ENCODE peak calls at places on chromosomes 16 and 17, in eight cellular contexts. V, X, B, K, P, H, Z and U are unnamed samples. For H3K9me3, the result is how much of the 10 kb centered on the place peaks cover.

GRCh38 chr17:58094118-58094517 is 10.9 kb downstream of the DYNLL2 start:
- DNase-seq in V (no peak), X (no peak), B (no peak), K (no peak), P (no peak), H (no peak), Z (no peak), U (no peak)

GRCh38 chr17:42101513-42102292 is 3.4 kb upstream of the ZNF385C start:
- DNase-seq in V (no peak), X (peak), B (peak), K (peak), P (peak), H (peak), Z (peak), U (peak)

GRCh38 chr17:5715478-5715877 is 131.2 kb upstream of the NLRP1 start:
- DNase-seq in V (no peak), X (no peak), B (no peak), K (peak), P (no peak), H (no peak), Z (no peak), U (no peak)

GRCh38 chr17:17151962-17152361 is 54.2 kb downstream of the PLD6 start:
- DNase-seq in V (no peak), X (no peak), B (peak), K (peak), P (peak), H (peak), Z (peak), U (no peak)

GRCh38 chr16:1152651-1153259 is at the start of gene CACNA1H:
- DNase-seq in V (peak), X (peak), B (no peak), K (no peak), P (no peak), H (no peak), Z (no peak), U (peak)

GRCh38 chr17:77407321-77408277 is 266.8 kb downstream of the SEC14L1 start:
- DNase-seq in V (no peak), X (no peak), B (no peak), K (no peak), P (no peak), H (no peak), Z (peak), U (no peak)

GRCh38 chr17:46262271-46262670 is 32.7 kb upstream of the LRRC37A start:
- DNase-seq in V (no peak), X (peak), B (no peak), K (no peak), P (no peak), H (no peak), Z (no peak), U (no peak)

GRCh38 chr17:68198931-68199836 is 48.7 kb upstream of the AMZ2 start:
- DNase-seq in V (no peak), X (peak), B (no peak), K (no peak), P (peak), H (no peak), Z (no peak), U (peak)

GRCh38 chr16:57585051-57585687 is 42.7 kb downstream of the ADGRG5 start:
- DNase-seq in V (no peak), X (no peak), B (no peak), K (no peak), P (no peak), H (no peak), Z (no peak), U (no peak)

GRCh38 chr17:72535779-72536178 is 415.0 kb downstream of the SOX9 start:
- DNase-seq in V (no peak), X (no peak), B (no peak), K (no peak), P (no peak), H (no peak), Z (no peak), U (no peak)

GRCh38 chr17:65560628-65561371 is 648 bp downstream of the AXIN2 start:
- DNase-seq in V (peak), X (peak), B (peak), K (peak), P (peak), H (peak), Z (peak), U (peak)

GRCh38 chr17:62653002-62653830 is 25.7 kb downstream of the MRC2 start:
- DNase-seq in V (peak), X (peak), B (peak), K (no peak), P (peak), H (peak), Z (peak), U (peak)

GRCh38 chr16:89257281-89257731 is 39.8 kb downstream of the ZNF778 start:
- DNase-seq in V (no peak), X (peak), B (no peak), K (no peak), P (no peak), H (no peak), Z (no peak), U (no peak)

GRCh38 chr17:57985675-57985974 is 2.4 kb downstream of the VEZF1 start:
- DNase-seq in V (no peak), X (no peak), B (no peak), K (no peak), P (peak), H (peak), Z (no peak), U (no peak)

GRCh38 chr17:28949185-28950016 is 1.9 kb downstream of the PHF12 start:
- DNase-seq in V (peak), X (peak), B (peak), K (peak), P (peak), H (no peak), Z (peak), U (peak)

GRCh38 chr17:37259030-37259735 is 116.6 kb upstream of the C17orf78 start:
- DNase-seq in V (no peak), X (no peak), B (no peak), K (no peak), P (no peak), H (peak), Z (no peak), U (no peak)

GRCh38 chr17:8126306-8127066 is 2.6 kb upstream of the HES7 start:
- DNase-seq in V (no peak), X (peak), B (no peak), K (peak), P (peak), H (peak), Z (peak), U (no peak)

GRCh38 chr16:72084445-72084844 is 9.0 kb downstream of the TXNL4B start:
- DNase-seq in V (no peak), X (no peak), B (no peak), K (no peak), P (no peak), H (no peak), Z (no peak), U (no peak)

GRCh38 chr16:30741461-30741914 is 6.7 kb upstream of the PHKG2 start:
- DNase-seq in V (no peak), X (peak), B (peak), K (no peak), P (peak), H (peak), Z (peak), U (no peak)

GRCh38 chr17:15405016-15405415 is 62.4 kb downstream of the CDRT4 start:
- DNase-seq in V (no peak), X (no peak), B (peak), K (no peak), P (no peak), H (no peak), Z (no peak), U (no peak)

GRCh38 chr17:15411556-15412198 is 55.7 kb downstream of the CDRT4 start:
- DNase-seq in V (no peak), X (no peak), B (no peak), K (peak), P (no peak), H (no peak), Z (no peak), U (no peak)

GRCh38 chr17:15406081-15406480 is 61.3 kb downstream of the CDRT4 start:
- DNase-seq in V (no peak), X (no peak), B (no peak), K (no peak), P (no peak), H (no peak), Z (no peak), U (no peak)

GRCh38 chr17:15409721-15410247 is 57.6 kb downstream of the CDRT4 start:
- DNase-seq in V (no peak), X (no peak), B (no peak), K (peak), P (no peak), H (peak), Z (peak), U (no peak)

GRCh38 chr17:15408803-15409202 is 58.6 kb downstream of the CDRT4 start:
- DNase-seq in V (no peak), X (no peak), B (no peak), K (no peak), P (peak), H (no peak), Z (no peak), U (no peak)
- TF ChIP-seq CTCF in V (no peak), X (no peak), B (no peak), K (no peak), P (peak), H (no peak), Z (peak), U (no peak)

GRCh38 chr17:26809033-26809432 is 484.9 kb upstream of the WSB1 start:
- DNase-seq in V (no peak), X (no peak), B (no peak), K (no peak), P (no peak), H (peak), Z (no peak), U (no peak)
- H3K9me3 ChIP-seq in V (under half), X (half or more), B (under half), K (under half), P (under half), H (under half), Z (under half), U (under half)

GRCh38 chr16:85733839-85734170 is 17.1 kb downstream of the C16orf74 start:
- DNase-seq in V (no peak), X (peak), B (no peak), K (no peak), P (peak), H (no peak), Z (no peak), U (no peak)
- H3K27ac ChIP-seq in V (no peak), X (no peak), B (no peak), K (no peak), P (no peak), H (no peak), Z (no peak), U (no peak)

GRCh38 chr16:85554791-85555548 is 58.2 kb upstream of the GSE1 start:
- DNase-seq in V (peak), X (no peak), B (peak), K (no peak), P (peak), H (peak), Z (peak), U (peak)

GRCh38 chr16:85551319-85551978 is 61.7 kb upstream of the GSE1 start:
- DNase-seq in V (no peak), X (no peak), B (no peak), K (no peak), P (no peak), H (no peak), Z (no peak), U (no peak)

GRCh38 chr16:85552980-85553435 is 60.1 kb upstream of the GSE1 start:
- DNase-seq in V (no peak), X (no peak), B (no peak), K (no peak), P (no peak), H (no peak), Z (no peak), U (no peak)

GRCh38 chr16:85554114-85554790 is 58.9 kb upstream of the GSE1 start:
- DNase-seq in V (peak), X (no peak), B (peak), K (peak), P (peak), H (peak), Z (peak), U (no peak)

DNA sequence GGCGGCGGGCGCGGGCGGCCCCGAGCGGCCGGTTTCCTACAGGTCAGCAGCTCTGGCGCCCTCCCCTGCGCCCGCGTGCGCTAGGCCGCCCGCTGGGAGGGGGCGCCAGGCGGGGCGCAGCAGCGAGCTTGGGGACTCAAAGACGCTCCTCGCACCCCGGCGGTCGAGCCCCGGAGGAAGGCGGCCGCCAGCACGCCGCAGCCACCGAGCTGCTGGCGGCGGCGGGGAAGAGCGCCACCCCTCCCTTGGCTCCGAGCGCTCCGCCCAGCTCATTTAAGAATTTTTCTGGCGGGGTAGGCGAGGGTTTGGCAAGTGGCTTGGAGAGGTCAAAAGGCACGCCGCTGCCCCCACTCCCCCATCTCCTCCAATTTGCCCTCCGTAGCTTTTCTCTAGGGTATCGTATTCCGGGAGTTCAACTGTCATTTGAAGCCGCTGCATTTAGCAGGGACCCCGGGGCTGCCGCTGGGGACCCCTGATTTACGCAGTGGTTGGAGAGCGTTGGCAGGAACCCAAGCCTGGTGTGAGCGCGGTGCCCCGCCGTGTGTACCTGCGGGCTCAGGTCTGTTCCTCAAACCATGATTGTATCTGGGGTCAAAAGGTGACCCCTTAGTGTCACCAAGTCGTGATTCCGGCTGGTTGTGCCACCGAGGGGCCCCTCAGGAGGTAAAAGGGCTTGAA is 59.5 kb upstream of the GSE1 start:
- DNase-seq in V (no peak), X (peak), B (peak), K (no peak), P (peak), H (peak), Z (peak), U (no peak)
- TF ChIP-seq CTCF in V (no peak), X (no peak), B (peak), K (peak), P (peak), H (peak), Z (peak), U (no peak)

GRCh38 chr16:59654455-59654854 is 920.3 kb upstream of the GOT2 start:
- DNase-seq in V (no peak), X (no peak), B (no peak), K (no peak), P (no peak), H (no peak), Z (no peak), U (no peak)
- H3K9me3 ChIP-seq in V (under half), X (under half), B (under half), K (under half), P (under half), H (under half), Z (under half), U (under half)

GRCh38 chr17:40346061-40346767 is 18.3 kb downstream of the GJD3 start:
- DNase-seq in V (no peak), X (peak), B (no peak), K (no peak), P (no peak), H (no peak), Z (no peak), U (no peak)

GRCh38 chr17:40347319-40348135 is 17.0 kb downstream of the GJD3 start:
- DNase-seq in V (no peak), X (peak), B (peak), K (no peak), P (no peak), H (no peak), Z (no peak), U (no peak)

GRCh38 chr17:40345161-40346034 is 19.1 kb downstream of the GJD3 start:
- DNase-seq in V (no peak), X (peak), B (peak), K (no peak), P (peak), H (peak), Z (peak), U (no peak)

GRCh38 chr17:40348136-40348504 is 16.4 kb downstream of the GJD3 start:
- DNase-seq in V (no peak), X (peak), B (peak), K (no peak), P (no peak), H (no peak), Z (no peak), U (no peak)

DNA sequence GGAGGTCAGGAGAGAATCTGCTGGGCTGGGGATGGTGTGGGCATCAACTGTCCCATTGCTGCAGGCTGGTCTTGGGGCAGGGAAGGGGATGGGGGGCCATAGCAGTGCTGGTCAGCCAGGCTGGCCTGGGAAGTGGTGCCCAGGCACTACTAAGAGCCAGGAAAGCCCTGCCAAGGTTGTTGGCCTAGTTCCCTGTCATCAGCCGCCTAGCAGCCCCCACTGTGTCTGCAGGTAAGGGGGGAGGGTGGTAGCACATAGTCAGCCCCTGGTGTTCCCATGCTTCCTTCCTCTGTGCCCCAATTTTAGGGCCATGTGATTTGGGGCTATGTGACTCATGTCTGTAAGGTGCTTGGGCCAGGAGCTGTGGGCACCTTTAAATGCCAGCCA is 17.8 kb downstream of the GJD3 start:
- DNase-seq in V (no peak), X (no peak), B (no peak), K (no peak), P (no peak), H (no peak), Z (no peak), U (no peak)
- H3K27ac ChIP-seq in V (no peak), X (no peak), B (no peak), K (peak), P (peak), H (peak), Z (peak), U (peak)

GRCh38 chr16:83887088-83887487 is 11.8 kb upstream of the MLYCD start:
- DNase-seq in V (no peak), X (no peak), B (peak), K (no peak), P (peak), H (no peak), Z (peak), U (no peak)
- TF ChIP-seq CTCF in V (no peak), X (peak), B (no peak), K (peak), P (peak), H (peak), Z (peak), U (no peak)

DNA sequence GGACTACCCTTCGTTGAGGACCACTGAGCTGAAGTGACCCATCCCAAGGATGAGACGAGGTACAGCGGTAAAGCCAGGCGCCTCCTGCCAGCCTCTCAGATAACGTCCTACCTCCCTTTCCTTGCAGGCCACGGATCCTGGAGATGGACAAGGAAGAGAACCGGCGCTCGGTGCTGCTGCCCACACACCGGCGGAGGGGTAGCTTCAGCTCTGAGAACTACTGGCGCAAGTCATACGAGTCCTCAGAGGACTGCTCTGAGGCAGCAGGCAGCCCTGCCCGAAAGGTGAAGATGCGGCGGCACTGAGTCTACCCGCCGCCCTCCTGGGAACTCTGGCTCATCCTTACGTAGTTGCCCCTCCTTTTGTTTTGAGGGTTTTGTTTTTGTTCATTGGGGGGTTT is 17.3 kb upstream of the LLGL1 start:
- DNase-seq in V (no peak), X (no peak), B (no peak), K (no peak), P (no peak), H (no peak), Z (no peak), U (no peak)
- H3K9me3 ChIP-seq in V (under half), X (under half), B (under half), K (under half), P (under half), H (under half), Z (under half), U (under half)